ENCODE peak calls at places on chromosomes 2 and 18, in five cellular contexts. A, N, H, Z and Q are unnamed samples.

GRCh38 chr2:128162266-128162665 is 71.3 kb downstream of the UGGT1 start:
- DNase-seq in A (no peak), N (peak; percentile 55), H (no peak), Z (no peak), Q (no peak)

GRCh38 chr18:11147962-11148654 is 1.3 kb downstream of the PIEZO2 start:
- DNase-seq in A (no peak), N (peak; percentile 8), H (peak; percentile 53), Z (no peak), Q (no peak)

GRCh38 chr18:9437049-9437448 is 38.3 kb upstream of the RALBP1 start:
- DNase-seq in A (no peak), N (no peak), H (no peak), Z (no peak), Q (no peak)

GRCh38 chr2:134206573-134206972 is 47.3 kb upstream of the MGAT5 start:
- DNase-seq in A (no peak), N (peak; percentile 42), H (no peak), Z (no peak), Q (no peak)

GRCh38 chr18:12278153-12278764 is 24.1 kb downstream of the CIDEA start:
- DNase-seq in A (no peak), N (no peak), H (no peak), Z (no peak), Q (peak; percentile 27)

GRCh38 chr2:25418944-25419677 is 77.4 kb upstream of the DNMT3A start:
- DNase-seq in A (no peak), N (no peak), H (peak; percentile 80), Z (no peak), Q (no peak)

GRCh38 chr2:227411990-227412350 is 24.2 kb upstream of the SCYGR1 start:
- DNase-seq in A (no peak), N (no peak), H (no peak), Z (no peak), Q (no peak)

GRCh38 chr2:201116115-201116958 is at the start of gene CFLAR:
- DNase-seq in A (peak; percentile 73), N (peak; percentile 81), H (peak; percentile 89), Z (peak; percentile 30), Q (peak; percentile 77)

GRCh38 chr2:214808481-214808931 is 977 bp downstream of the BARD1 start:
- DNase-seq in A (no peak), N (no peak), H (no peak), Z (no peak), Q (peak; percentile 22)

GRCh38 chr2:68751397-68752339 is 17.1 kb downstream of the ARHGAP25 start:
- DNase-seq in A (peak; percentile 77), N (peak; percentile 95), H (peak; percentile 45), Z (peak; percentile 67), Q (peak; percentile 80)

GRCh38 chr2:236176417-236176816 is 8.2 kb upstream of the GBX2 start:
- DNase-seq in A (peak; percentile 59), N (no peak), H (no peak), Z (no peak), Q (no peak)

GRCh38 chr2:26284132-26284531 is 39.4 kb downstream of the HADHB start:
- DNase-seq in A (no peak), N (no peak), H (no peak), Z (no peak), Q (peak; percentile 71)

GRCh38 chr2:234989183-234989701 is 37.4 kb downstream of the SH3BP4 start:
- DNase-seq in A (no peak), N (peak; percentile 96), H (no peak), Z (peak; percentile 75), Q (no peak)

GRCh38 chr2:150803689-150804398 is 316.4 kb upstream of the RND3 start:
- DNase-seq in A (no peak), N (no peak), H (no peak), Z (no peak), Q (no peak)
- H3K27me3 ChIP-seq in A (no peaks in the 10 kb centered on the region), N (no peaks in the 10 kb centered on the region), H (no peaks in the 10 kb centered on the region), Z (no peaks in the 10 kb centered on the region), Q (no peaks in the 10 kb centered on the region)

GRCh38 chr2:231041061-231041689 is 3.9 kb downstream of the C2orf72 start:
- DNase-seq in A (no peak), N (no peak), H (no peak), Z (no peak), Q (no peak)

GRCh38 chr2:231039821-231040364 is 2.6 kb downstream of the C2orf72 start:
- DNase-seq in A (no peak), N (no peak), H (no peak), Z (no peak), Q (peak; percentile 36)

GRCh38 chr2:231038483-231039293 is 1.4 kb downstream of the C2orf72 start:
- DNase-seq in A (no peak), N (no peak), H (no peak), Z (no peak), Q (no peak)

GRCh38 chr2:231037731-231038482 is 584 bp downstream of the C2orf72 start:
- DNase-seq in A (peak; percentile 34), N (no peak), H (no peak), Z (no peak), Q (peak; percentile 60)

GRCh38 chr2:231039294-231039664 is 2.0 kb downstream of the C2orf72 start:
- DNase-seq in A (no peak), N (no peak), H (no peak), Z (no peak), Q (no peak)
- H3K27me3 ChIP-seq in A (peaks cover 31% of the 10 kb centered on the region), N (peaks cover 26% of the 10 kb centered on the region), H (peaks cover 3% of the 10 kb centered on the region), Z (peaks cover 3% of the 10 kb centered on the region), Q (peaks cover 14% of the 10 kb centered on the region)

GRCh38 chr2:9212661-9213411 is 6.2 kb downstream of the ASAP2 start:
- DNase-seq in A (no peak), N (no peak), H (no peak), Z (no peak), Q (no peak)
- H3K27me3 ChIP-seq in A (peaks cover 16% of the 10 kb centered on the region), N (no peaks in the 10 kb centered on the region), H (no peaks in the 10 kb centered on the region), Z (no peaks in the 10 kb centered on the region), Q (no peaks in the 10 kb centered on the region)

DNA sequence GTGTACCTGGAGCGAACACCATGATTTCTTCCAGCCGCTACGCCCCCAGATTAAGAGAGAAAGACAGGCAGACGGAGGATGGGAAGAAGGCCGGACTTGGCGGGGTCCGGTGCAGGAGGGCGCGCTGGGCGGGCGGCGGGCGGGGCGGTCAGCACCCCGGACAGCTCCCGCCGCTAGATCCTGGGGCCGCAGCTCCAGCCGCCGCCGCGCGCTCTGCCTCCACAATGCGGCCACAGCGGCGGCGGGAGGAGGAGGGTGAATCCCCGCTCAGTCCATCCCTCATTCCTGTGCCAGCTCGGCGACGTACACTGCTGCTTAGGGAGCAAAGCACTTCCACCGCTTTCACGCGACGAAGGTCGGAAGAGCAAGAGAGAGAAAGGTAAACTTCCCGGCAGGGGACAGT is at the start of gene AKAIN1:
- DNase-seq in A (peak; percentile 71), N (peak; percentile 70), H (peak; percentile 20), Z (no peak), Q (peak; percentile 2)
- H3K27me3 ChIP-seq in A (peaks cover 15% of the 10 kb centered on the region), N (peaks cover 32% of the 10 kb centered on the region), H (no peaks in the 10 kb centered on the region), Z (no peaks in the 10 kb centered on the region), Q (peaks cover 25% of the 10 kb centered on the region)

DNA sequence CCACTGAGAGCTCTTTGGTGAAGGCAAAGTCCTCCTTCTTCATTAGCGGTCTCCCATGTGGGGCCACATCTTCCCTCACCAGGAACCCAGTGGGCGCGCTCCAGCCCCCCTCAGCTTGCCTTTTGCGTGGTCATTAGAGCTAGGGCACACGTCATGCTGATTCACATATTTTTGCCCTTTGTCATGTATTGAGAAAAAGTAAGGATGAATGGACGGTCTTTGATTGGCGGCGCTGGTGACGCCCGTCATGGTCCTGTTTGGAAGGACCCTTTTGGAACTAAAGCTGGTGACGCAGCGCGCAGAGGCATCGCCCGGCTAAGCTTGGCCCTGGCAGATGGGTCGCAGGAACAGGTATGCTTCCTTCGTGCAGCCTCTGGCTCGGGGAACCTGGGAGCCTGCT is 3.1 kb downstream of the SLC14A1 start:
- DNase-seq in A (no peak), N (no peak), H (no peak), Z (no peak), Q (no peak)
- H3K27me3 ChIP-seq in A (no peaks in the 10 kb centered on the region), N (no peaks in the 10 kb centered on the region), H (no peaks in the 10 kb centered on the region), Z (no peaks in the 10 kb centered on the region), Q (no peaks in the 10 kb centered on the region)